ENCODE peak calls at places on chromosomes 7 and 10, in ten cellular contexts. B, X, G, E, A, T, Z, I, K and H are unnamed samples.

GRCh38 chr10:63522129-63522687 is 1.0 kb downstream of the REEP3 start:
- DNase-seq in B (no peak), X (no peak), G (peak), E (no peak), A (peak), T (no peak), Z (no peak), I (no peak), K (no peak), H (peak)

GRCh38 chr10:13382759-13383753 is 35.0 kb upstream of the SEPHS1 start:
- DNase-seq in B (no peak), X (no peak), G (no peak), E (no peak), A (no peak), T (no peak), Z (peak), I (no peak), K (no peak), H (no peak)

GRCh38 chr10:14971867-14972448 is 12.8 kb downstream of the MEIG1 start:
- DNase-seq in B (no peak), X (no peak), G (no peak), E (no peak), A (peak), T (peak), Z (no peak), I (no peak), K (no peak), H (peak)

GRCh38 chr10:130479146-130479545 is 343.0 kb downstream of the GLRX3 start:
- DNase-seq in B (no peak), X (no peak), G (no peak), E (no peak), A (no peak), T (no peak), Z (no peak), I (no peak), K (no peak), H (no peak)

GRCh38 chr7:16264036-16264435 is 157.3 kb downstream of the CRPPA start:
- DNase-seq in B (no peak), X (no peak), G (no peak), E (no peak), A (no peak), T (no peak), Z (no peak), I (no peak), K (no peak), H (no peak)

GRCh38 chr10:131221632-131222277 is 89.8 kb downstream of the TCERG1L start:
- DNase-seq in B (no peak), X (no peak), G (no peak), E (no peak), A (no peak), T (peak), Z (no peak), I (no peak), K (no peak), H (no peak)

GRCh38 chr10:16944961-16945360 is 127.7 kb upstream of the RSU1 start:
- DNase-seq in B (no peak), X (no peak), G (no peak), E (no peak), A (no peak), T (no peak), Z (no peak), I (no peak), K (no peak), H (no peak)

GRCh38 chr7:2785071-2785500 is 59.0 kb downstream of the GNA12 start:
- DNase-seq in B (no peak), X (no peak), G (peak), E (no peak), A (no peak), T (no peak), Z (no peak), I (peak), K (no peak), H (no peak)

GRCh38 chr10:85864866-85865526 is 501.6 kb downstream of the GRID1 start:
- DNase-seq in B (no peak), X (no peak), G (no peak), E (no peak), A (no peak), T (no peak), Z (no peak), I (no peak), K (no peak), H (no peak)

DNA sequence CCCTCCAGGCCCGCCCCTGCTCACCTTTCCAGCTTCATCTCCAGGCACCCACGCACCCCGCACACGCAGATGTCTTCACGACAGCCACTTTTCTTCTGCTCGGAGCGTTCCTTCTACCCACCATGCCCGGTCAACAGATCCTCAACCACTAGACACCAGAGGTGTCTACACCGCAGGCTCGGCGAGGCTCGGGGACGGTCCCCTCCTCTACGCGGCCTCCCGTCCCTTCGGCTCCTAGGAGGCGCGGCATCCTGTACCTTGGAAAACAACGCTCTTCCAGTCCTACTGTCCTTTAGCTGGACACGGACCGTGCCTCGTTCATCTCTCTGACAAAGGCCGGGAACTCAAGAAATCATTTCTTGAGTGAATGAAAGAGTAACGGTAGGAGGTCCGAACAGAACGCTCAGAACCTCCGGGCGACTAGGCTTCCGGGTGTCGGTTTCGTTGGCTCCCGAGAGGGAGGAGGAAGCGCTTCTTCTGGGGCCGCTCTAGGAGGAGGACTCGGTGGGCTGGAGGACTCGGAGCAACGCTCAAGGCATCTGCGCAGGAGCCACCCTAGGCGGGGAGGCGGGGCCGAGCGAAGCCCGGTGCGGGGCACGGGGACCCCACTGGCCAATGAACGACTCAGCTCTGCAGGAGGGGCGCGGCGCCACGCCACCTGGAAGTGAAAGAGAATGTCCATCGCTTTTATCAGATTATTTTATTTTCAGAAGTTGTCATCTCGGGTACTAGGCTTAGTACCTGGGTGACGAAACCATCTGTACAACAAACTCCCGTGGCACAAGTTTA is 7.2 kb upstream of the FIS1 start:
- DNase-seq in B (peak), X (peak), G (peak), E (peak), A (peak), T (peak), Z (peak), I (peak), K (peak), H (peak)
- TF ChIP-seq POLR2A in B (peak), X (peak), G (peak), E (peak), A (peak), T (peak), Z (no peak), I (no peak), K (no peak), H (peak)

GRCh38 chr7:5519515-5519928 is 95.9 kb upstream of the TNRC18 start:
- DNase-seq in B (no peak), X (no peak), G (no peak), E (no peak), A (no peak), T (no peak), Z (no peak), I (no peak), K (no peak), H (no peak)

GRCh38 chr7:5525271-5526189 is 101.9 kb upstream of the TNRC18 start:
- DNase-seq in B (peak), X (no peak), G (peak), E (peak), A (peak), T (peak), Z (no peak), I (no peak), K (peak), H (peak)

GRCh38 chr7:5528071-5528814 is 104.6 kb upstream of the TNRC18 start:
- DNase-seq in B (no peak), X (no peak), G (peak), E (peak), A (peak), T (no peak), Z (peak), I (peak), K (peak), H (peak)

GRCh38 chr7:5526190-5527037 is 102.8 kb upstream of the TNRC18 start:
- DNase-seq in B (peak), X (no peak), G (peak), E (peak), A (peak), T (peak), Z (peak), I (peak), K (peak), H (peak)

DNA sequence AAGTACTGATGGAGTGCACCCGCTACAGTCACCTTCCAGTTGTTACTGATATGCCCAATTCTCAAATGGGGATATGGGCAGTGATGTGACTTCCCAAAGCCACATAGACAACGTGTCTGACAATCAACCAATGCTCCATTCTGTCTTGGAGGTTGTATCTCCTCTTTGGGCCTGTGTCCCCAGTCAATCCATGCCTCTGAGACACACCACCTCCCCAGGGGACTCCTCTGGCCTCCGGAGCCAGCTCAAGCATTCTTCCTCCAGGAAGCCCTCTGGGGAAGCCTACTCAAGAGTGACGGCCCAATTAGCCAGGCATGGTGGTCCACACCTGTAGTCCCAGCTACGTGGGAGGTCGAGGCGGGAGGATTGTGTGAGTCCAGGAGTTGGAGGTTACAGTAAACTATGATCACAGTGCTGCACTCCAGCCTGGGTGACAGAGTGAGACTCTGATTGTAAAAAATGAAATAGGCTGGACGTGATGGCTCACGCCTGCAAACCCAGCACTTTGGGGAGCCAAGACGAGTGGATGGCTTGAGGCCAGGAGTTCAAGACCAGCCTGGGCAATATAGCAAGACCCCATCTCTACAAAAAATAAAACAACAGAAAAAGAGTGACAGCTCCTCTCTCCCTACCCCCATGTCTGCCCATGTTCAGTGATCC is 99.5 kb upstream of the TNRC18 start:
- DNase-seq in B (no peak), X (no peak), G (peak), E (no peak), A (peak), T (peak), Z (no peak), I (no peak), K (no peak), H (peak)
- TF ChIP-seq POLR2A in B (peak), X (peak), G (no peak), E (no peak), A (no peak), T (no peak), Z (no peak), I (no peak), K (no peak), H (peak)

DNA sequence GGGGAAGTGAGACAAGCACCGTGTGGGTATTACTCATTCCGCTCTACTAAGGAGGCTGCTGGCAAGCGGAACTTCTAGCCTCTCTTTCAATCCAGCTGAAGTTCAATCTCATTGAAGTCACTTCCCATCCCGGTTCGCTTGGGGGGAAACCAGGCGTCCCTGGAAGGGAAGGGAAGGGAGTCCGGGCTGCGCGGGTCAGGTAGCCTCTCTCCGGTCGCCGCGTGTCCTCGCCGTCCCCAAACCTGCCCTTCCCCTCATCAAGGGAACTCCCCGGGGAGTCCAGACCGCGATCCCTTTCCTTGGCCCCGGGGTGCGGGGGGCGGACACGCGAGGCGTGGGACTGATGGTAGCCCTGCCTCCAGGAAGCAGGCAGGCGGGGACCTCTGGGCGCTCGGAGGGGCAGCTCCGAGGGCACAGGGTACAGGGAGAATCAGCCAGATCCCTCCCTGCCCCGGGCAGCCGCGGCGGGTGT is 598 bp upstream of the ZEB1 start:
- DNase-seq in B (peak), X (peak), G (peak), E (peak), A (peak), T (peak), Z (peak), I (peak), K (no peak), H (peak)
- TF ChIP-seq POLR2A in B (no peak), X (peak), G (peak), E (peak), A (no peak), T (no peak), Z (peak), I (no peak), K (peak), H (no peak)

GRCh38 chr7:100546868-100547800 is 8.1 kb downstream of the AGFG2 start:
- DNase-seq in B (no peak), X (no peak), G (no peak), E (no peak), A (no peak), T (no peak), Z (no peak), I (no peak), K (no peak), H (no peak)

GRCh38 chr7:100544386-100544785 is 5.4 kb downstream of the AGFG2 start:
- DNase-seq in B (peak), X (no peak), G (no peak), E (no peak), A (no peak), T (no peak), Z (no peak), I (no peak), K (no peak), H (no peak)

GRCh38 chr7:100544949-100545635 is 6.1 kb downstream of the AGFG2 start:
- DNase-seq in B (peak), X (no peak), G (peak), E (no peak), A (no peak), T (no peak), Z (peak), I (no peak), K (no peak), H (no peak)

GRCh38 chr7:100546129-100546867 is 7.3 kb downstream of the AGFG2 start:
- DNase-seq in B (peak), X (no peak), G (no peak), E (no peak), A (peak), T (no peak), Z (no peak), I (no peak), K (no peak), H (no peak)

DNA sequence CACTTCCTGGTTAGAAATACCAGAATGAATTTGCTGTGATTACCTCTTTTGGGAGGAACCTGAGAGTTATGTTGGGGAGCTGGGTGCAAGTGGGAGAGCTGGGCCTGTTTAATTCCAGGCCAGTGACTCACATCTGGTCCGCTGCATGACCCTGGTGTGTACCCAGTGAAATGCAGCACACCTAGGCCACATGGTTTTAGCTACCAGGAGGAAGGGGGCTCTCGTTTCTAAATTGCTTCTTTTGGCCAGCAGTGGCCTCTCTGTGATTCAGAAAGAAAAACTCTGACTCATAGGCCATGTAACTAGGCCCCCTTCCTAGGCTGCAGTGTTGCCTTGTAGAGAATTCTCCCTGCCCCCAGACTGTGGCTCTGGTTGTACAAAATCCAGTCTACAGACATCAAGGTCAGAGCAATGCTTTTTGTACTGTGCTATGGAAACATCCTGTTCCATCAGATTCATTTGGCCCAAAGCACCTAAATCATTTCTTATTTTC is 6.7 kb downstream of the AGFG2 start:
- DNase-seq in B (peak), X (no peak), G (peak), E (peak), A (peak), T (peak), Z (peak), I (no peak), K (peak), H (no peak)
- TF ChIP-seq POLR2A in B (no peak), X (peak), G (no peak), E (no peak), A (no peak), T (no peak), Z (no peak), I (no peak), K (no peak), H (no peak)

DNA sequence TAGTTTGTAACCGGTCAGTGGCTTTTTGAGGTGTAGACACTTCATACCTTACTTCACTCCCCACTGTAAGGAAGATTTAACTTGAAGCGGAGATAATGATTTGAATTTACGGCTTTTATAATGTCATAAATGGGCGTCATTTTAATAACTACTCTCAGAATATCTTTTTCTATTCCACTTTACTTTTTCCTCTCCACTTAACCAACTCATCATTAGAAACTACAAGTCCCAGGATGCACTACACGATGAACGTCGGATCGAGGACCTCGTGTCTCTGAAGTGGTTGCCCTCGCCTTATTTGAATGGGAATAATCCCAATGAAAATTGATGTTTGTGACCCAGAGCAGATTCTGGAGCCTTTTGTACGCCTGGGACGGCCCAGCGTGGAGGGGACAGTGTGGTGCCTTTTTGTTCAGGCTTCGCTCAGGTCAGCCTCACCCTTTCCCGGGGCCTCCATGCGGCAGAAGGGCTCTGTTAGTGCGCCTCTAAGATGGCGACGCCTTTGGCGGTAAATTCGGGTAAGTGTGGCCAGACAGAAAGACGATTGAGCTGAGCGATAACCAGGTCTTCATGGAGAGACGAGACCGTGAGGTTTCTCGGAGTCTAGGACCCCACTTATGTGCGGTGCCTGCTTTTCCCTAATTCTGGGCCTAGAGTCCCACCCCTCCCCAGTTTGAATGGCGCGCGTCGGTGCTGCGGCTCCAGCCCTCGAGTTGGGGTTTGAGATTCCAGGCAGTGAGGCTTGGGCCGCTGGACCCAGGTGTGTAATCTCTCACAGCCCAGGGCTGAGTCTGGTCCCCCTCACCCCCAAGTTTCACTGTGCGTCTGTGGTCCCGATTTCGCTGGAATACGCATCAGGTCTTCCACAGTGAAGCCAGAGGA is at the start of gene NUP205:
- DNase-seq in B (peak), X (peak), G (peak), E (peak), A (peak), T (peak), Z (peak), I (peak), K (peak), H (peak)
- TF ChIP-seq POLR2A in B (peak), X (peak), G (peak), E (no peak), A (peak), T (peak), Z (peak), I (no peak), K (no peak), H (peak)

DNA sequence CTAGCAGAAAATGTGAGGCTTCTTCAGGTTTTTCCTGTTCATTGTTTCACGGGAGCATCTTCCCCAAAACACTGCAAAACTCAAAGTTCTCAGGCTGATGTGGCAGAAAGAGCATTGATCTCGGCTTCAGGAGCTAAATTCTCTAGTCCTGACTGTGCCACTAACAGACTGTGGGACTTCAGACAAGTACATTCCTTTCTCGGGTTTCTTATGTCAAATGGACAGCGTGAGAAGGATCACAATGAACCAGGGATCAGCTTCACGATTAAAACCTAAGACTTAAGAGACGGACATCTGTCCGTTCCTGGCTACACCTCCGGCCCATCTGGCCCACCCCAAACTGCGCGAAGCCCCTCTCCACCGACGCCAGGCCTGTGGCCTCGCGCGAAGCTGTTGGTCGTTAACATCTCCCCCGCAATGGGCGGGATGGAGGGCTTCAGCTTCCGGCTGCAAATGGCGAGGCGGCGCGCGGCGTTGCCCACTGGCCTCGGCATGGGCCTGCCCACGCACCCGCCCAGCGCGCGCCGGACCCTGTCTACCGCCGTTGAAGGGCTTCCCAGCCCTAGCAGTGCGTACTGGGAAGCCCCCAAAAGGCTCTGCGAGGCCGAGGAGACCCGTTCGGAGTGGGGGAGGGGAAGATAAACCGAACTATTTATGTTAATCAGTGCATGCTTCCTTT is 549 bp upstream of the DDX50 start:
- DNase-seq in B (no peak), X (no peak), G (peak), E (no peak), A (no peak), T (no peak), Z (no peak), I (no peak), K (no peak), H (no peak)
- TF ChIP-seq POLR2A in B (peak), X (no peak), G (peak), E (no peak), A (peak), T (peak), Z (no peak), I (no peak), K (no peak), H (no peak)